ENCODE peak calls at places on chromosomes 2 and 18, in four cellular contexts. B is K562, Q is GM12878, X is HepG2. U is an unnamed sample.

GRCh38 chr2:54207666-54208195 is 48.3 kb downstream of the TSPYL6 start:
- DNase-seq in B (no peak), Q (no peak), X (peak; percentile 99), U (no peak)

GRCh38 chr2:65436825-65437221 is 4.4 kb upstream of the SPRED2 start:
- DNase-seq in B (peak; percentile 49), Q (peak; percentile 73), X (no peak), U (no peak)

GRCh38 chr2:7592618-7593140 is 675.5 kb downstream of the RNF144A start:
- DNase-seq in B (no peak), Q (no peak), X (no peak), U (no peak)

GRCh38 chr18:2400701-2401191 is 170.6 kb downstream of the METTL4 start:
- DNase-seq in B (no peak), Q (no peak), X (no peak), U (no peak)

GRCh38 chr2:215982465-215982875 is 30.9 kb downstream of the MREG start:
- DNase-seq in B (no peak), Q (peak; percentile 57), X (peak; percentile 97), U (no peak)

GRCh38 chr2:136212426-136213378 is 94.8 kb upstream of the CXCR4 start:
- DNase-seq in B (no peak), Q (peak; percentile 34), X (no peak), U (no peak)

GRCh38 chr2:173307287-173307686 is 47.4 kb upstream of the CDCA7 start:
- DNase-seq in B (no peak), Q (peak; percentile 50), X (no peak), U (no peak)

GRCh38 chr2:149703281-149703680 is 115.7 kb upstream of the MMADHC start:
- DNase-seq in B (no peak), Q (no peak), X (no peak), U (no peak)

GRCh38 chr2:215435261-215435808 is 533 bp downstream of the FN1 start:
- DNase-seq in B (peak; percentile 12), Q (no peak), X (no peak), U (peak; percentile 34)

GRCh38 chr2:159855153-159856140 is 57.4 kb upstream of the CD302 start:
- DNase-seq in B (no peak), Q (no peak), X (no peak), U (no peak)

GRCh38 chr18:49002045-49002444 is 51.3 kb upstream of the SMAD7 start:
- DNase-seq in B (no peak), Q (no peak), X (no peak), U (no peak)

GRCh38 chr2:59882822-59883221 is 670.6 kb downstream of the BCL11A start:
- DNase-seq in B (no peak), Q (no peak), X (no peak), U (no peak)

GRCh38 chr2:232980683-232981082 is 32.4 kb downstream of the NGEF start:
- DNase-seq in B (no peak), Q (no peak), X (no peak), U (no peak)

GRCh38 chr2:69811018-69811417 is 18.4 kb upstream of the GMCL1 start:
- DNase-seq in B (no peak), Q (no peak), X (no peak), U (no peak)

DNA sequence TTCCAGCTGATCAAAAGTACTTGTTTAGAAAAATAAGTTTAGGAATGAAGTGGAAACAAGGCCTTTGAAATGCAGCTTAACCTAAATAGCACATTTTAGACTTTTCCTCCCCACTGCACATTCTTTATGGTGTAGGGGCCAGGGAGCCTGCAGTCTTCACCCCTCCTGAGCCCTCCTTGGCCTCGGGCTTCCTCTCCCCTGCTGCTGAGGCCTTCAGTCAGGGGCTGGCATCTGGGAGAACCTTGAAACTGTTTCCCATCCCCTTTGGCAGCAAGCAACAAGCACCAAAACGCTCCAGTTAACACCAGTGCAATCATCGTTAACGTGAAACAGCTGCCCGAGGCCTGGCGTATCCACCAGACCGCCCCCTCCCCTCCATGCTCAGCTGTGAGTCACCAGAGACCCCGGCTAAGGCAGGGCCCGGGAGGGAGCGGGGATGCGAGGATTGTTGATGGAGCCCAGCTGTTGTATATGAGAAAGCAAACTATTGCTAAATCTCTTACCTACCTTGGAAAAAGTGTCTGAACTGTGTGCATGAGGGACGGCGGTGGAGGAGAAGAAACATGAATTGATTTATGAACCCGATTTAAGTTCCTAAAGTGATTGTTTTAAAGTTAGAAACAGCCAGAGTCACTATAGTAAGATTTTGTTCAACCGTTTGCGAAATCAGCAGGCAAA is 5.3 kb downstream of the ZFP36L2 start:
- DNase-seq in B (no peak), Q (no peak), X (no peak), U (no peak)
- TF ChIP-seq FOXK2 in B (no peak), Q (no peak), X (no peak), U (no peak)

DNA sequence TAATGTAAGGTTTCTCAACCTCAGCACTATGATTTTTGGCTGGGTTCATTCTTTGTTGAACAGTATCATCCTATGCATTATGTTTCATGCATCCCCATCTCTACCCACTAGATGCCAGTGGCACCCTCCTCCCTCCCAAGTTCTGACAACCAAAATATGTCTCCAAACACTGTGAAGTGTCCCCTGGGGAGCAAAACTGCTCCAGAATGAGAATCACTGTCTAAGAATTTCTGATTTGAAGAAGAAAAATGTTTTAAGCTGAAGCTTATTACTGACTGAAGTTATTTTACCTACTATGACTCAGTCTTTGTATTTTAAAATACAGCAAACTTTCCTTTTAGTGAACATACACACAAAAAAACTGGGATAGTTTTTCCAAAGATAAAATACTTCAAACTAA is 3.4 kb downstream of the THADA start:
- DNase-seq in B (no peak), Q (no peak), X (no peak), U (no peak)
- TF ChIP-seq BHLHE40 in B (no peak), Q (no peak), X (no peak), U (no peak)

GRCh38 chr2:174839672-174840071 is 75.4 kb upstream of the CHRNA1 start:
- DNase-seq in B (no peak), Q (no peak), X (no peak), U (no peak)

GRCh38 chr2:174840436-174840835 is 76.2 kb upstream of the CHRNA1 start:
- DNase-seq in B (no peak), Q (no peak), X (no peak), U (no peak)

GRCh38 chr2:174836345-174836999 is 72.2 kb upstream of the CHRNA1 start:
- DNase-seq in B (no peak), Q (no peak), X (no peak), U (no peak)

GRCh38 chr2:174833737-174834136 is 69.5 kb upstream of the CHRNA1 start:
- DNase-seq in B (no peak), Q (no peak), X (no peak), U (no peak)

GRCh38 chr2:174835797-174836255 is 71.6 kb upstream of the CHRNA1 start:
- DNase-seq in B (no peak), Q (no peak), X (no peak), U (no peak)
- TF ChIP-seq FOXK2 in B (no peak), Q (no peak), X (no peak), U (no peak)

GRCh38 chr2:135063210-135063609 is 11.1 kb downstream of the RAB3GAP1 start:
- DNase-seq in B (no peak), Q (no peak), X (no peak), U (no peak)
- TF ChIP-seq BHLHE40 in B (no peak), Q (no peak), X (no peak), U (no peak)

GRCh38 chr2:77232909-77233308 is 289.3 kb downstream of the LRRTM4 start:
- DNase-seq in B (no peak), Q (no peak), X (no peak), U (no peak)

DNA sequence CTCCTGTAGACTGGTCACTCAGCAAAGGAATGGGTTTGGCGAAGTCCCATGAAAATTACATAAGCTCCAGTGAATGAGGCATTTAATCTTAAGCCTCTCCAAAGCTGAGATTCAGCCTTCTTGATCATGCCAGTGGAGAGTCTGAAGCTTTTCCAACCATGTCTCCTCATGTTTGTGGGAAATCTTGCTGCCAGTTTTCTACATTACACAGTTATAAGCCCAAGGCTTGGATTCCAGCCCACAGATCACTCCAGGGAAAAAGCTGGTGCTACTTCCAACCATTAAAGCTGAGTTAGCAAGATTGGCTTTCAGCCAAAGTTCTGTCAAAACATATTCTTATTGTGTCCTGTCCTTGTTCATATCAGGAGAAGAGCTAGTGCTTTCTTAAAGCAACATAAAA is 293.8 kb downstream of the LRRTM4 start:
- DNase-seq in B (no peak), Q (no peak), X (no peak), U (no peak)
- TF ChIP-seq FOXK2 in B (no peak), Q (no peak), X (no peak), U (no peak)